ENCODE peak calls at places on chromosomes 12 and 14, in four cellular contexts. One of them, this sample, is unnamed.

GRCh38 chr12:48686037-48686595 is 4.1 kb upstream of the KANSL2 start:
- DNase-seq in body of pancreas: no peak
- DNase-seq in heart right ventricle: no peak
- DNase-seq in right cardiac atrium: no peak
- DNase-seq in this sample: no peak

GRCh38 chr12:108612788-108613282 is 15.0 kb upstream of the TMEM119 start:
- DNase-seq in body of pancreas: no peak
- DNase-seq in heart right ventricle: no peak
- DNase-seq in right cardiac atrium: no peak
- DNase-seq in this sample: no peak

GRCh38 chr14:25607095-25607657 is 557.2 kb upstream of the STXBP6 start:
- DNase-seq in body of pancreas: no peak
- DNase-seq in heart right ventricle: no peak
- DNase-seq in right cardiac atrium: no peak
- DNase-seq in this sample: no peak

GRCh38 chr14:67526676-67527459 is 6.2 kb upstream of the PLEKHH1 start:
- DNase-seq in body of pancreas: peak
- DNase-seq in heart right ventricle: no peak
- DNase-seq in right cardiac atrium: no peak
- DNase-seq in this sample: peak

GRCh38 chr14:101187017-101187815 is 283.7 kb upstream of the RTL1 start:
- DNase-seq in body of pancreas: no peak
- DNase-seq in heart right ventricle: no peak
- DNase-seq in right cardiac atrium: no peak
- DNase-seq in this sample: no peak

GRCh38 chr14:59265808-59266207 is 77.3 kb downstream of the DAAM1 start:
- DNase-seq in body of pancreas: no peak
- DNase-seq in heart right ventricle: no peak
- DNase-seq in right cardiac atrium: no peak
- DNase-seq in this sample: no peak

GRCh38 chr14:34036319-34036761 is 85.5 kb upstream of the EGLN3 start:
- DNase-seq in body of pancreas: no peak
- DNase-seq in heart right ventricle: no peak
- DNase-seq in right cardiac atrium: no peak
- DNase-seq in this sample: no peak

GRCh38 chr12:78087363-78087675 is 256.6 kb downstream of the NAV3 start:
- DNase-seq in body of pancreas: no peak
- DNase-seq in heart right ventricle: no peak
- DNase-seq in right cardiac atrium: no peak
- DNase-seq in this sample: no peak

GRCh38 chr14:68244272-68244975 is 424.8 kb downstream of the RAD51B start:
- DNase-seq in body of pancreas: no peak
- DNase-seq in heart right ventricle: no peak
- DNase-seq in right cardiac atrium: no peak
- DNase-seq in this sample: no peak

GRCh38 chr12:64633940-64634337 is 23.6 kb downstream of the RASSF3 start:
- DNase-seq in body of pancreas: peak
- DNase-seq in heart right ventricle: peak
- DNase-seq in right cardiac atrium: peak
- DNase-seq in this sample: no peak

GRCh38 chr14:61720302-61720677 is 25.0 kb downstream of the HIF1A start:
- DNase-seq in body of pancreas: no peak
- DNase-seq in heart right ventricle: no peak
- DNase-seq in right cardiac atrium: no peak
- DNase-seq in this sample: no peak

GRCh38 chr12:30694971-30695326 is 720 bp downstream of the IPO8 start:
- DNase-seq in body of pancreas: peak
- DNase-seq in heart right ventricle: peak
- DNase-seq in right cardiac atrium: peak
- DNase-seq in this sample: no peak

GRCh38 chr12:25052191-25053020 is 103.5 kb upstream of the BCAT1 start:
- DNase-seq in body of pancreas: peak
- DNase-seq in heart right ventricle: no peak
- DNase-seq in right cardiac atrium: no peak
- DNase-seq in this sample: peak

GRCh38 chr12:98894412-98895085 is 249.5 kb downstream of the APAF1 start:
- DNase-seq in body of pancreas: no peak
- DNase-seq in heart right ventricle: no peak
- DNase-seq in right cardiac atrium: peak
- DNase-seq in this sample: peak

GRCh38 chr12:133235401-133236112 is at the start of gene ANHX:
- DNase-seq in body of pancreas: no peak
- DNase-seq in heart right ventricle: no peak
- DNase-seq in right cardiac atrium: no peak
- DNase-seq in this sample: no peak

GRCh38 chr14:59282366-59282765 is 93.9 kb downstream of the DAAM1 start:
- DNase-seq in body of pancreas: no peak
- DNase-seq in heart right ventricle: no peak
- DNase-seq in right cardiac atrium: no peak
- DNase-seq in this sample: no peak

DNA sequence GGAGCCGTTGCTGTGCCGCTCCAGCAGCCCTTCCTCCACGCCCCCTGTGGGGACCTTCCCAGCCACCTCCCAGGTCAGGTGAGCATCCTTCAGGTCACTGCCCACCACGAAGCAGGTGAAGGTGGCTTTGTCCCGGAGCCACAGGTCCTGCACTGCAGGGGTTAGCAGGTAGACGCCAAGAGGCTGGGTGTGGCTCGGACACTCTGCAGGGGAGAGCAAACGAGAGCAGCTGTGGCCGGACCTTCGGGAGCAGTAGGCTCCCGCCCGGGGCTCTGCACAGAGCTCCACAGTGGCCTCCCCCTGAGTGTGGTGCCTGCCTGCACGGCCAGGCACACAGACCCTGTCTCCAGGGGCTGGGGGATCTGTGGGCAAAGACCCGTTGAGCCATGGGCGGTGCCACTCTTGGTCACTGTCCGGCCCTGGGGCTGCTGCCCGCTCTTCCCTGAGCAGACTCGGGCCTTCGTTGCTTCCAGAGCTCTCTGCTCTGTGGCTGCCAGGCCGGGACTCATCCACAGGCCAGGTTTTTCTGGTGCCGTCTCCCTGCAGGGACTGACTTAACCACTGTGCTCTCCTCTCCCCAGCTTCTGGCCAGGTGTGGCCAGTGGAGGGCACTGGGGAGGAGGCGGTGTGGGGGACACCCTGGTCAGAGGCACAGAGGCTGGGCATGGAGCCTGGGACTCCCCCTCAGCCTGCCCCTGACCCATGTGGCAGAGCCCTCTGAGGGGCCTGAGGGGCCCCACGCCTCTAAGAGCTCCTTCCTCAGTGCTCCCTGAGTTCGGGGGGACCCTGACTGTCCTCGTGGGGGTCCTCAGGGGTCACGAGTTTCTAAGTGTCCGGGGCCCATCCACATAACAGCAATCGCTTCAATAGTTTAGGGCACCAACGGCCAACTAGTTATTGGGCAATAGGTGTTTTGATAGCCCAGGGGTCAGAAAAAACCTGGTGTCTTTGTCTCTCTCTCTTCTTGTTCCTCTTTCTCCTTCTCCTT is 314.9 kb downstream of the TMEM121 start:
- DNase-seq in body of pancreas: no peak
- DNase-seq in heart right ventricle: no peak
- DNase-seq in right cardiac atrium: no peak
- DNase-seq in this sample: no peak
- H3K27ac ChIP-seq in body of pancreas: no peak
- H3K27ac ChIP-seq in heart right ventricle: no peak
- H3K27ac ChIP-seq in right cardiac atrium: no peak
- H3K27ac ChIP-seq in this sample: no peak

DNA sequence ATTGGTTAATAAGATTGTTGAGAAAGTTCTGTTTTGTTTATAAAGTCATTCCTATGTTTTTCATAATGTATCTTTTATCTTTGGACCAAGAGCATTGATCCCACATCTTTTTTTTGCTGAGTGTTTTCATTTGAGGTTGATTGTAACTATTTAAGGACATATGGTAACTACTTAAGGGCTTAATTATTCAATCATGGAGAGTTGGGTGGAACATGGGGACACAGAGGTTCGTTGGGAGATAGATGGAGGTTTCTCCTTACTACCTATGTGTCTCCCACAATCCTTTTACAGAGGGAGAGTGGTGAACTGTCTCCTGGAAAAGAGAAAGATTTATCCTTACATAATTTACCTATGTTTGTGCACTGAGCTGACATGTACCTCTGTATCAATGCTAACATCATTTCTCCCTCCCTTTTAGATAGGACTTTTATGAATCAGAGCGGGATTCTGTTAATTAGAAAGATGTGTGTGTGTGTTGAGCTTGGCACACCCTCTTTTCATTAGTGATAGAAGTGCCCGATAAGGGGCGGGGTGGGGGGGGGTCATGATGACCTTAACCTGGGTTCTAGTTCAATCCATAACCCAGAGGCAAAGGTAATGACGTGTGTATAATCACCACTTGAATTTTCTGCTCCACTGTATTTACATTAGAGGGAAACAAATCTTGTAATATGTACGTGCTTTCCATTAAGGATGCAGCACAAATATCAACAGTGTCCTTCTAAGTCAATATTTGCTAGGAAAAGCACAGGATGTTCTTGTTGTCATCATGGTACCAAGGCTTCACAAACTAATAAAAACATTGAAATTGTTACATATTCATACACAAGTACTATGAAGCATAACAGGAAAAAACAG is 121.0 kb upstream of the SLC38A2 start:
- DNase-seq in body of pancreas: no peak
- DNase-seq in heart right ventricle: no peak
- DNase-seq in right cardiac atrium: no peak
- DNase-seq in this sample: no peak
- H3K27ac ChIP-seq in body of pancreas: peak
- H3K27ac ChIP-seq in heart right ventricle: peak
- H3K27ac ChIP-seq in right cardiac atrium: no peak
- H3K27ac ChIP-seq in this sample: no peak

DNA sequence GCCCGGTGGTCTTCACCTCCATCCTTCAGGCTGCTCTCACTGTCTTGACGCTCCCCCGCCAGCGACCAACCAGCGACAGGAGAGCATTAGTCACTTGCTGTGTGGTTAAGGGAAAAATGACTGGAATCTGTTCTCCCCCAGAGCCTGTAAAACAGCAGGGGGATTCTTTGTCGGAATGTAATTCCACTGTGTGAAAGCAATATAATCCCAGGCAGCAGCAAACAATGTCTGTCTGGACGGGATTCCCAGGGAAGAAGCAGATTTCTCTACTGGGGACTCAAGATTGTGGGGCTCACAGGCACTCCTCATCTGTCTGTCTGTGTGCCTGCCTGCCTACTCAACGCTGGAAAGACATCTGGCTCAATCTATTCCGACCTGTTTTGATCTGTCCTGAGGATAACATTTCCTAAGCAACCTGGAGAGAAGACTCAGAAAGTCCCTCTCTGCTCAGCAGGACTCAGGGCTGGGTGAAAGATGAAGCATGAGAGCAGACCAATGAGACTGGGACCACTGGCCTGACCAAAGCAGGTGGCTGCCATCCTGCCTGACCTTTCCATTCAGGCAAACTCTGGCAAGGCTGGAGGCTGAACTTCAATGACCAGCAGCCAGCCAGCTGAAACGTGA is 54.6 kb downstream of the NUAK1 start:
- DNase-seq in body of pancreas: no peak
- DNase-seq in heart right ventricle: no peak
- DNase-seq in right cardiac atrium: no peak
- DNase-seq in this sample: no peak
- H3K27ac ChIP-seq in body of pancreas: no peak
- H3K27ac ChIP-seq in heart right ventricle: peak
- H3K27ac ChIP-seq in right cardiac atrium: peak
- H3K27ac ChIP-seq in this sample: peak

GRCh38 chr14:22378181-22378580 is 210.8 kb downstream of the DAD1 start:
- DNase-seq in body of pancreas: no peak
- DNase-seq in heart right ventricle: no peak
- DNase-seq in right cardiac atrium: no peak
- DNase-seq in this sample: no peak
- H3K27ac ChIP-seq in body of pancreas: no peak
- H3K27ac ChIP-seq in heart right ventricle: no peak
- H3K27ac ChIP-seq in right cardiac atrium: no peak
- H3K27ac ChIP-seq in this sample: no peak

This sample was measured in caudate nucleus.